ENCODE peak calls at places on chromosomes 2 and 18, in five cellular contexts. C is K562, S is GM12878, L is H1, F is HepG2. R is an unnamed sample.

GRCh38 chr2:231605607-231606091 is 13.0 kb downstream of the TEX44 start:
- DNase-seq in L (no peak), C (no peak), S (no peak), F (no peak), R (no peak)

GRCh38 chr18:66722671-66723070 is 118.8 kb upstream of the CDH19 start:
- DNase-seq in C (no peak), S (no peak), L (no peak), F (no peak), R (no peak)

GRCh38 chr2:209547726-209548125 is 123.9 kb downstream of the MAP2 start:
- DNase-seq in L (no peak), S (no peak), F (no peak), C (no peak), R (no peak)

GRCh38 chr2:71379086-71379485 is 47.5 kb downstream of the ZNF638 start:
- DNase-seq in S (no peak), L (no peak), C (no peak), F (no peak), R (peak; percentile 18)

GRCh38 chr2:47194410-47194809 is 39.3 kb upstream of the STPG4 start:
- DNase-seq in F (no peak), C (no peak), S (no peak), L (no peak), R (no peak)

GRCh38 chr2:29777164-29777563 is 144.2 kb downstream of the ALK start:
- DNase-seq in L (no peak), F (no peak), C (no peak), S (no peak), R (no peak)

GRCh38 chr2:205198130-205198505 is 484.2 kb upstream of the NRP2 start:
- DNase-seq in F (no peak), L (no peak), C (no peak), S (no peak), R (no peak)

GRCh38 chr2:32068-32467 is 14.2 kb downstream of the FAM110C start:
- DNase-seq in S (no peak), F (no peak), L (no peak), C (no peak), R (no peak)

GRCh38 chr2:15494877-15495276 is 66.3 kb downstream of the NBAS start:
- DNase-seq in F (no peak), C (no peak), L (no peak), S (no peak), R (no peak)

GRCh38 chr2:126963390-126963789 is 64.7 kb downstream of the TEX51 start:
- DNase-seq in S (no peak), L (no peak), F (no peak), C (no peak), R (no peak)

GRCh38 chr2:68414862-68415261 is 49.8 kb downstream of the PLEK start:
- DNase-seq in L (no peak), C (no peak), F (no peak), S (no peak), R (no peak)

GRCh38 chr2:170716851-170717598 is 1.9 kb downstream of the SP5 start:
- DNase-seq in S (no peak), L (peak; percentile 58), F (peak; percentile 69), C (no peak), R (no peak)

GRCh38 chr2:112688086-112688880 is 32.5 kb upstream of the NT5DC4 start:
- DNase-seq in S (no peak), F (no peak), L (no peak), C (no peak), R (no peak)

GRCh38 chr18:42053188-42053781 is 98.3 kb downstream of the PIK3C3 start:
- DNase-seq in L (no peak), F (peak; percentile 34), S (peak; percentile 4), C (peak; percentile 29), R (peak; percentile 15)

GRCh38 chr2:217789736-217790181 is 213.0 kb downstream of the TNS1 start:
- DNase-seq in C (no peak), S (no peak), F (no peak), L (no peak), R (no peak)

GRCh38 chr2:217733461-217733860 is 269.3 kb downstream of the TNS1 start:
- DNase-seq in S (no peak), C (no peak), L (no peak), F (no peak), R (no peak)

GRCh38 chr2:52776571-52776970 is 991.0 kb upstream of the CHAC2 start:
- DNase-seq in L (no peak), C (no peak), S (no peak), F (no peak), R (no peak)

GRCh38 chr2:1721706-1722483 is 22.4 kb downstream of the PXDN start:
- DNase-seq in L (no peak), S (no peak), C (no peak), F (no peak), R (no peak)

GRCh38 chr2:186135697-186136096 is 350.4 kb upstream of the ZC3H15 start:
- DNase-seq in L (no peak), F (no peak), C (no peak), S (no peak), R (no peak)

GRCh38 chr2:31318360-31319336 is 84.7 kb downstream of the EHD3 start:
- DNase-seq in C (no peak), F (no peak), L (no peak), S (peak; percentile 30), R (no peak)

GRCh38 chr2:74599676-74600075 is 45.2 kb downstream of the DOK1 start:
- DNase-seq in L (no peak), S (no peak), C (no peak), F (no peak), R (no peak)

GRCh38 chr18:24875761-24876160 is 415.3 kb downstream of the HRH4 start:
- DNase-seq in C (no peak), F (no peak), S (no peak), L (no peak), R (no peak)

GRCh38 chr18:23752796-23753195 is 63.5 kb downstream of the LAMA3 start:
- DNase-seq in S (no peak), L (no peak), C (no peak), F (no peak), R (no peak)

GRCh38 chr2:238684362-238685326 is 163.2 kb upstream of the TWIST2 start:
- DNase-seq in L (no peak), F (peak; percentile 29), S (no peak), C (no peak), R (peak; percentile 80)

GRCh38 chr2:8219631-8220393 is 462.0 kb upstream of the ID2 start:
- DNase-seq in C (no peak), S (no peak), L (no peak), F (no peak), R (no peak)

GRCh38 chr18:13257361-13257980 is 38.9 kb downstream of the LDLRAD4 start:
- DNase-seq in L (no peak), S (no peak), F (no peak), C (no peak), R (no peak)

GRCh38 chr2:231672617-231673347 is 35.5 kb upstream of the PTMA start:
- DNase-seq in C (peak; percentile 79), L (no peak), S (peak; percentile 71), F (peak; percentile 71), R (peak; percentile 79)

GRCh38 chr2:60555066-60555793 is 1.8 kb upstream of the BCL11A start:
- DNase-seq in C (peak; percentile 50), S (no peak), L (no peak), F (peak; percentile 52), R (peak; percentile 36)

GRCh38 chr18:12886498-12887126 is 2.6 kb upstream of the PTPN2 start:
- DNase-seq in S (no peak), L (no peak), C (no peak), F (peak; percentile 52), R (no peak)

GRCh38 chr2:169087757-169088379 is 18.5 kb downstream of the DHRS9 start:
- DNase-seq in S (no peak), C (no peak), F (no peak), L (no peak), R (no peak)

GRCh38 chr2:7905756-7906155 is 776.1 kb upstream of the ID2 start:
- DNase-seq in L (no peak), C (no peak), F (no peak), S (no peak), R (no peak)

GRCh38 chr2:24586955-24587354 is 95.9 kb downstream of the NCOA1 start:
- DNase-seq in S (peak; percentile 66), F (no peak), L (no peak), C (no peak), R (no peak)

GRCh38 chr2:229160180-229160579 is 110.9 kb downstream of the PID1 start:
- DNase-seq in C (no peak), F (peak; percentile 74), L (no peak), S (no peak), R (no peak)

GRCh38 chr2:169361706-169362345 is 508 bp downstream of the LRP2 start:
- DNase-seq in C (no peak), S (no peak), L (no peak), F (no peak), R (no peak)

GRCh38 chr2:66665124-66665984 is 230.4 kb downstream of the MEIS1 start:
- DNase-seq in F (no peak), S (no peak), L (no peak), C (no peak), R (no peak)

GRCh38 chr2:130839011-130839780 is 2.5 kb downstream of the ARHGEF4 start:
- DNase-seq in S (no peak), L (no peak), C (no peak), F (no peak), R (no peak)

GRCh38 chr18:51068111-51068510 is 38.1 kb downstream of the SMAD4 start:
- DNase-seq in L (no peak), C (no peak), S (no peak), F (no peak), R (no peak)
- TF ChIP-seq SRF in L (no peak), C (no peak), S (no peak), F (no peak), R (no peak)

GRCh38 chr2:232884001-232884421 is 13.9 kb downstream of the SNORC start:
- DNase-seq in L (no peak), F (no peak), S (no peak), C (no peak), R (no peak)
- H3K4me3 ChIP-seq in L (no peak overlapping the region), F (no peak overlapping the region), S (no peak overlapping the region), C (no peak overlapping the region), R (no peak overlapping the region)

GRCh38 chr18:79393626-79394401 is 1.9 kb upstream of the NFATC1 start:
- DNase-seq in S (no peak), L (no peak), F (peak; percentile 28), C (peak; percentile 77), R (peak; percentile 44)
- TF ChIP-seq SRF in S (no peak), L (no peak), F (no peak), C (no peak), R (no peak)

GRCh38 chr2:106292627-106293026 is 98.5 kb upstream of the UXS1 start:
- DNase-seq in C (no peak), F (no peak), L (no peak), S (no peak), R (no peak)
- H3K4me3 ChIP-seq in C (no peak overlapping the region), F (no peak overlapping the region), L (no peak overlapping the region), S (no peak overlapping the region), R (no peak overlapping the region)

DNA sequence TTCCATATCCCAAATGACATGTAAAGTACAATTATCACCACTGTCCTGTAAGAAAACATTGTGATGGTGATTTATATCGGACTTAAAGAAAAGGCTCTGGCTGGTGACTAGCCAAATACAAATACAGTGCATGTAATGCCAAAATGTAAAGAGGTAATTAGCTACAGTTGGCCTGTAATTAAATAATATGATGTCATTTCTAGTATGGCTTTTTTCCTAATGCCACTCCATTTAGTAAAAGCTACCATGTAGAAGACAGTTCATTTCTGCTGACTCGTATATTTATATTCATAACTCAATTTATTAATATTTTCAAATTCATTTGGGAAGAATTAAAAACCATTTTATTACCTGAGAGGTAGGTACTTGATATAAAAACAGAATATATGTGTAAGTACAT is 815.7 kb downstream of the ERBB4 start:
- DNase-seq in S (no peak), F (no peak), L (no peak), C (no peak), R (no peak)
- TF ChIP-seq SRF in S (no peak), F (no peak), L (no peak), C (no peak), R (no peak)

R was measured in HCT116.